ENCODE peak calls at places on chromosome 17, in six cellular contexts. V is lower lobe of right lung, A is PC-9, S is lung, K is left ventricle myocardium inferior, I is ovary. G is an unnamed sample. For H3K27me3 and H3K4me1, the result is how much of the 10 kb centered on the place peaks cover.

GRCh38 chr17:30235386-30236296 is at the start of gene SLC6A4:
- DNase-seq in V (peak), A (peak), S (no peak), K (no peak), I (no peak), G (peak)

GRCh38 chr17:4304417-4305027 is 40.7 kb upstream of the ANKFY1 start:
- DNase-seq in V (no peak), A (peak), S (peak), K (no peak), I (no peak), G (no peak)

GRCh38 chr17:66426397-66427033 is 124.1 kb downstream of the PRKCA start:
- DNase-seq in V (no peak), A (no peak), S (no peak), K (no peak), I (no peak), G (no peak)

GRCh38 chr17:73639322-73639721 is 4.9 kb downstream of the SDK2 start:
- DNase-seq in V (no peak), A (no peak), S (no peak), K (no peak), I (no peak), G (peak)

GRCh38 chr17:77320501-77321256 is 179.9 kb downstream of the SEC14L1 start:
- DNase-seq in V (no peak), A (peak), S (no peak), K (no peak), I (peak), G (peak)

GRCh38 chr17:67546578-67547527 is 169.8 kb downstream of the PITPNC1 start:
- DNase-seq in V (peak), A (no peak), S (peak), K (peak), I (peak), G (no peak)

GRCh38 chr17:13311301-13311700 is 290.4 kb downstream of the HS3ST3A1 start:
- DNase-seq in V (no peak), A (no peak), S (no peak), K (no peak), I (no peak), G (no peak)

GRCh38 chr17:31495049-31495885 is 103.8 kb downstream of the RAB11FIP4 start:
- DNase-seq in V (no peak), A (peak), S (no peak), K (no peak), I (no peak), G (no peak)

GRCh38 chr17:77528516-77529327 is 388.0 kb downstream of the SEC14L1 start:
- DNase-seq in V (no peak), A (no peak), S (no peak), K (peak), I (no peak), G (no peak)

GRCh38 chr17:5958850-5959249 is 111.3 kb upstream of the WSCD1 start:
- DNase-seq in V (no peak), A (no peak), S (no peak), K (no peak), I (no peak), G (no peak)

GRCh38 chr17:83189673-83190385 is 110.4 kb downstream of the METRNL start:
- DNase-seq in V (peak), A (no peak), S (peak), K (peak), I (peak), G (no peak)

GRCh38 chr17:78411241-78411855 is 32.9 kb downstream of the PGS1 start:
- DNase-seq in V (no peak), A (no peak), S (no peak), K (no peak), I (no peak), G (no peak)

GRCh38 chr17:58534331-58534730 is 19.9 kb upstream of the MTMR4 start:
- DNase-seq in V (no peak), A (no peak), S (no peak), K (no peak), I (no peak), G (no peak)

GRCh38 chr17:64504769-64505319 is 1.2 kb downstream of the DDX5 start:
- DNase-seq in V (no peak), A (no peak), S (no peak), K (no peak), I (no peak), G (no peak)

GRCh38 chr17:43832168-43832975 is 574 bp downstream of the MPP3 start:
- DNase-seq in V (peak), A (peak), S (peak), K (peak), I (peak), G (no peak)

GRCh38 chr17:59260724-59261123 is 40.4 kb downstream of the GDPD1 start:
- DNase-seq in V (no peak), A (no peak), S (no peak), K (no peak), I (no peak), G (no peak)

GRCh38 chr17:55386931-55387330 is 34.7 kb downstream of the MMD start:
- DNase-seq in V (no peak), A (no peak), S (no peak), K (no peak), I (no peak), G (no peak)

GRCh38 chr17:50918071-50918932 is 52.1 kb upstream of the TOB1 start:
- DNase-seq in V (no peak), A (no peak), S (no peak), K (no peak), I (no peak), G (no peak)

GRCh38 chr17:50914510-50914849 is 48.3 kb upstream of the TOB1 start:
- DNase-seq in V (no peak), A (no peak), S (no peak), K (no peak), I (no peak), G (no peak)

GRCh38 chr17:50917418-50917743 is 51.2 kb upstream of the TOB1 start:
- DNase-seq in V (no peak), A (no peak), S (no peak), K (no peak), I (no peak), G (no peak)

GRCh38 chr17:50916708-50917417 is 50.7 kb upstream of the TOB1 start:
- DNase-seq in V (peak), A (no peak), S (no peak), K (no peak), I (peak), G (no peak)

GRCh38 chr17:50916026-50916707 is 50.0 kb upstream of the TOB1 start:
- DNase-seq in V (no peak), A (no peak), S (no peak), K (no peak), I (no peak), G (no peak)
- H3K27me3 ChIP-seq in V (under half), A (under half), S (under half), K (under half), I (under half), G (under half)

GRCh38 chr17:80880650-80880989 is 111.0 kb upstream of the CHMP6 start:
- DNase-seq in V (peak), A (no peak), S (no peak), K (no peak), I (no peak), G (no peak)
- H3K4me1 ChIP-seq in V (under half), A (under half), S (under half), K (under half), I (under half), G (under half)

GRCh38 chr17:80475949-80476876 is at the start of gene NPTX1:
- DNase-seq in V (no peak), A (peak), S (no peak), K (no peak), I (peak), G (no peak)
- H3K4me3 ChIP-seq in V (peak), A (peak), S (peak), K (peak), I (peak), G (peak)

DNA sequence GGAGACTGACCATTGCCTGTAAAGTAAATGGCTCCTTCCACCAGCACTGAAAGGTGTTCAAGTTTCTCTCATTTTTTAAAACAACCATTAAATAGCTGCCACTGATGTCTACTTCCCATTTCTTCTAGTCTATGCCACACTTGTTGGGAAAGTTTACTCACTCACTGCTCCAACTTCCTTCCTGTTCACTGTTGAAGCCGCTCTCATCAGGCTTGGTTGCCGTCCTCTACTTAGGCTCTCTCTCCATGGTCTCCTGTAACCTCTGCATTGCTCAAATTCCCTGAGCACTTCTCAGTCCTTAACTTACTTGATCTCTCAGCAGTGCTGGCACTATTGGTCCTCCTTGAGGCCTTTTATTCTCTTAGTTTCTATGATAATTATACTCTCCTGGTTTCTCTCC is 32.4 kb downstream of the SNX11 start:
- DNase-seq in V (no peak), A (no peak), S (no peak), K (no peak), I (no peak), G (peak)
- H3K27me3 ChIP-seq in V (under half), A (under half), S (under half), K (half or more), I (under half), G (under half)

DNA sequence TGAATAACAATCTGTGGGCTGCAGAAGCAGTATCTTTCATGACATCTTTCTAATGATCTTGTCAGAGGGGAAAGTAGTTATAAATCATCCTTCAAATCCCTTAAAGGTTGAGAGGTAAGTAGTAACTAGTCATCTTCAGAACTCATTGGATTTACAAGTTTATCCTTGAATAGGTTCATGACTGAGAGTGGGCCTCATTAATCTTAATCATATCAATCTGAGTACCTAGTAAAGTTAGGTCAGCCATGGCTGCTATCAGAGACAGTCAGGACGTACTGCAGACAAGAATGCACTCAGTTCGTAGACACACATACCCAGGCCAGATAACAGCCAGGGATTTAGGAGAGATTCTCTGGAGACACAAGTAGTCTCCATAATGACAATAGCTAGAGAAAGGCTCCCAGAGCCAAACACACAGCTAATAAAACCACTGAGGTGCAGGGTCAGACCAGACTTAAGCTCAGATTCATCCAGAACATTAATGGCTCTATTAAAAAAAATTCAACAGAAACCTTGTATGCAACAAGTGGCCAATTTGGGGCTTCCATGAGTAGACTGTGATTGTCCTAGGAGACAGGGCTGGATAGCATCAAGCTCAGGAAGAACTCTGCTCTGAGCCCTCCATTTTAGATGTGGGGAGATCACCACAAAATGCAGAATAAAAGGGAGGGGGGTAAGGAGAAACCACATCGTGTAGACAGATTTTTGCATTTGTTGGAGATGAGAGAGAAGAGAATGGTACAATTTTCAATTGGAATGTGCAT is 65.8 kb downstream of the TBX4 start:
- DNase-seq in V (no peak), A (no peak), S (no peak), K (no peak), I (no peak), G (no peak)
- H3K4me1 ChIP-seq in V (under half), A (under half), S (under half), K (under half), I (under half), G (under half)

G was measured in ascending aorta.